ENCODE peak calls at places on chromosomes 1 and 21, in nine cellular contexts. M is omental fat pad; F is WTC11; Z is uterus; U is breast epithelium; N is osteocyte; C is CD4-positive, alpha-beta T cell; I is IMR-90; W is heart left ventricle. H is an unnamed sample.

GRCh38 chr1:36295390-36295789 is 10.8 kb upstream of the SH3D21 start:
- DNase-seq in Z (no peak), W (no peak), F (no peak), M (no peak), N (no peak), I (no peak), U (no peak), C (no peak), H (no peak)

GRCh38 chr1:30912203-30912602 is 3.6 kb upstream of the SDC3 start:
- DNase-seq in U (no peak), W (peak; percentile 21), I (no peak), Z (peak; percentile 10), N (no peak), M (no peak), F (no peak), C (no peak), H (no peak)

GRCh38 chr1:2575801-2576663 is 10.5 kb upstream of the PRXL2B start:
- DNase-seq in F (no peak), U (no peak), M (no peak), N (no peak), C (no peak), W (peak; percentile 22), I (no peak), Z (no peak), H (no peak)

GRCh38 chr1:1294250-1294890 is 13.4 kb downstream of the ACAP3 start:
- DNase-seq in U (no peak), W (peak; percentile 33), I (no peak), N (no peak), M (no peak), Z (no peak), F (no peak), C (no peak), H (no peak)

GRCh38 chr1:1157914-1158710 is 15.6 kb upstream of the TTLL10 start:
- DNase-seq in I (no peak), F (no peak), C (no peak), W (peak; percentile 62), U (peak; percentile 69), M (no peak), N (no peak), Z (peak; percentile 32), H (no peak)

GRCh38 chr21:39182016-39182415 is 1.2 kb downstream of the PSMG1 start:
- DNase-seq in C (no peak), W (no peak), F (no peak), I (no peak), U (no peak), M (no peak), N (no peak), Z (no peak), H (no peak)

GRCh38 chr1:99727575-99728190 is 38.8 kb downstream of the FRRS1 start:
- DNase-seq in W (no peak), U (no peak), C (no peak), I (peak; percentile 86), Z (no peak), F (no peak), M (no peak), N (no peak), H (no peak)

GRCh38 chr1:79161077-79161476 is 154.5 kb upstream of the ADGRL4 start:
- DNase-seq in U (no peak), N (no peak), C (no peak), I (peak; percentile 79), Z (no peak), W (no peak), F (no peak), M (no peak), H (no peak)

GRCh38 chr1:65948609-65949229 is 156.0 kb downstream of the PDE4B start:
- DNase-seq in I (peak; percentile 79), M (no peak), C (no peak), W (no peak), N (no peak), F (no peak), U (no peak), Z (peak; percentile 23), H (no peak)
- TF ChIP-seq CTCF in I (peak; percentile 66), M (no peak), C (no peak), W (no peak), N (no peak), F (no peak), U (no peak), Z (no peak), H (no peak)

GRCh38 chr1:119007343-119007671 is 19.2 kb upstream of the TBX15 start:
- DNase-seq in F (no peak), M (no peak), Z (no peak), N (no peak), U (no peak), C (no peak), I (no peak), W (no peak), H (no peak)
- TF ChIP-seq CTCF in F (no peak), M (no peak), Z (no peak), N (no peak), U (no peak), C (no peak), I (no peak), W (no peak), H (no peak)

GRCh38 chr1:4664601-4665000 is 10.2 kb downstream of the AJAP1 start:
- DNase-seq in M (no peak), I (no peak), F (no peak), N (no peak), C (no peak), W (no peak), U (no peak), Z (no peak), H (no peak)
- TF ChIP-seq CTCF in M (no peak), I (no peak), F (no peak), N (no peak), C (no peak), W (no peak), U (no peak), Z (no peak), H (no peak)

GRCh38 chr1:58090640-58091039 is 455.9 kb downstream of the OMA1 start:
- DNase-seq in N (no peak), C (no peak), U (no peak), F (no peak), I (no peak), W (no peak), M (no peak), Z (no peak), H (no peak)

GRCh38 chr1:58089898-58090535 is 456.5 kb downstream of the OMA1 start:
- DNase-seq in M (no peak), C (no peak), U (no peak), N (no peak), Z (no peak), W (no peak), I (no peak), F (no peak), H (no peak)

DNA sequence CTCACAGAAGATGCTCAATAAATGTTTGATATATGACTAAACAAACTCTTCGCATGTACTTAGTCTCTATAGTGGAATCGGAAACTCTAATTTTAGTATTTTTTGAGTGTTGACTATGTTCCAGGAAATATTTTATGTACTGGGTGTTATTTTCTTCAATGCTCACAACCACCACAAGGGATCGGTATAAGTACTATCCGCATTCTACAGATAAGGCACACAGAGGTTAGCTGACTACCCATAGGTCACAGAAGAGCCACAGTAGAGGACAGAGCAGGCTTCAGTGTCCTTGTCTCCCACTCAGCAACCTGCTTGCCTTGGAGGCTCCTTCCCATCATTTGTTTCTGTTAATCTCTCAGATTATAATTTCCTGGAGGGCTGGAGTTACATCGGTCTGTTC is 451.3 kb downstream of the OMA1 start:
- DNase-seq in I (no peak), U (no peak), Z (no peak), M (no peak), W (no peak), C (no peak), F (no peak), N (no peak), H (no peak)
- TF ChIP-seq CTCF in I (no peak), U (no peak), Z (no peak), M (no peak), W (no peak), C (no peak), F (no peak), N (no peak), H (no peak)

GRCh38 chr1:18557621-18558465 is 72.8 kb upstream of the PAX7 start:
- DNase-seq in F (peak; percentile 67), Z (no peak), U (no peak), W (no peak), I (no peak), C (no peak), M (no peak), N (no peak), H (no peak)
- TF ChIP-seq CTCF in F (no peak), Z (no peak), U (no peak), W (no peak), I (no peak), C (no peak), M (no peak), N (no peak), H (no peak)

GRCh38 chr1:18856435-18856834 is 3.0 kb downstream of the TAS1R2 start:
- DNase-seq in N (no peak), C (no peak), M (no peak), Z (no peak), F (no peak), U (no peak), I (no peak), W (no peak), H (no peak)
- TF ChIP-seq CTCF in N (no peak), C (no peak), M (no peak), Z (no peak), F (no peak), U (no peak), I (no peak), W (no peak), H (no peak)

DNA sequence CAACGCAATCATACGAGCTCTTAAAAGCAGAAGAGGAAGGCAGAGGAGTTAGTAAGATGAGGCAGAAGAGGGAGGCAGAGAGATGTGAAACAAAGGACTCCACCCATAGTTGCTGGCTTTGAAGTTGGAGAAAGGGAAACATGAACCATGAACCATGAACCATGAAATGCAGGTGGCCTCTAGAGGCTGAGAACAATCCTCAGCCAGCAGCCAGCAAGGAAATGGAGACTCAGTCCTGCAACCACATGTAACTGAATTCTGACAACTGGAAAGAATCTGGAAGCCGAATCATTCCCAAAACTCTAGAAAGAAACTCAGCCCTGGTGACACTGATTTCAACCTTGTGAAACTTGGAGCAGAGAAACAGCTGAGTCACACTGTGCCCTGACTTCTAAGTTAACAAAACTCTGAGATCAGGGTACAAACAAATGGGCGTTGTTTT is 10.1 kb downstream of the DIPK1A start:
- DNase-seq in M (no peak), W (no peak), C (no peak), U (no peak), N (no peak), Z (no peak), F (no peak), I (peak; percentile 71), H (no peak)
- TF ChIP-seq CTCF in M (no peak), W (no peak), C (peak; percentile 23), U (no peak), N (no peak), Z (no peak), F (no peak), I (no peak), H (no peak)

GRCh38 chr1:109887271-109887670 is 23.4 kb upstream of the CSF1 start:
- DNase-seq in F (no peak), Z (no peak), C (no peak), N (no peak), M (no peak), W (no peak), U (no peak), I (no peak), H (no peak)
- TF ChIP-seq CTCF in F (no peak), Z (no peak), C (no peak), N (no peak), M (no peak), W (no peak), U (no peak), I (no peak), H (no peak)

GRCh38 chr1:58576727-58577675 is at the start of gene TACSTD2:
- DNase-seq in Z (no peak), C (no peak), W (peak; percentile 22), F (peak; percentile 83), N (no peak), U (peak; percentile 95), I (no peak), M (no peak), H (peak; percentile 79)
- TF ChIP-seq CTCF in Z (no peak), C (no peak), W (no peak), F (no peak), N (no peak), U (peak; percentile 74), I (no peak), M (no peak), H (no peak)